ENCODE peak calls at places on chromosomes 5 and 9, in eight cellular contexts. Z is CD4-positive, CD25-positive, alpha-beta regulatory T cell; F is AG04450; E is stimulated activated CD8-positive, alpha-beta memory T cell treated with anti-CD3 and anti-CD28 coated beads, Interleukin-7, amount 100 ng/mL, for 4 hours; I is lung; V is NT2/D1; J is activated effector memory CD4-positive, alpha-beta T cell treated with Interleukin-2 at 50 U/mL for 16 hours; X is fibroblast of pulmonary artery. Y is an unnamed sample.

GRCh38 chr9:110745656-110746055 is 77.1 kb downstream of the MUSK start:
- DNase-seq in Z (no peak), F (no peak), E (no peak), I (no peak), V (no peak), J (no peak), X (no peak), Y (no peak)

GRCh38 chr9:126781717-126782388 is 23.0 kb upstream of the ZBTB43 start:
- DNase-seq in Z (peak; percentile 73), F (peak; percentile 39), E (peak; percentile 62), I (peak; percentile 86), V (peak; percentile 89), J (peak; percentile 72), X (peak; percentile 74), Y (peak; percentile 47)

GRCh38 chr5:57386958-57387357 is 95.7 kb downstream of the ACTBL2 start:
- DNase-seq in Z (no peak), F (no peak), E (no peak), I (no peak), V (no peak), J (no peak), X (peak; percentile 66), Y (no peak)

GRCh38 chr9:110767559-110768063 is 99.0 kb downstream of the MUSK start:
- DNase-seq in Z (no peak), F (peak; percentile 53), E (no peak), I (no peak), V (no peak), J (no peak), X (peak; percentile 96), Y (no peak)

GRCh38 chr5:112186401-112186990 is 232.6 kb downstream of the EPB41L4A start:
- DNase-seq in Z (peak; percentile 8), F (peak; percentile 10), E (no peak), I (no peak), V (no peak), J (no peak), X (peak; percentile 65), Y (no peak)

GRCh38 chr9:109110326-109111014 is 9.3 kb downstream of the TMEM245 start:
- DNase-seq in Z (peak; percentile 78), F (no peak), E (no peak), I (no peak), V (no peak), J (no peak), X (peak; percentile 72), Y (no peak)

GRCh38 chr5:32057157-32058096 is 116.7 kb downstream of the GOLPH3 start:
- DNase-seq in Z (no peak), F (no peak), E (no peak), I (no peak), V (no peak), J (no peak), X (peak; percentile 45), Y (no peak)

GRCh38 chr5:141430332-141431113 is at the start of gene PCDHGA12:
- DNase-seq in Z (no peak), F (no peak), E (no peak), I (no peak), V (no peak), J (no peak), X (peak; percentile 98), Y (no peak)

GRCh38 chr5:89293849-89294248 is 410.9 kb upstream of the MEF2C start:
- DNase-seq in Z (no peak), F (no peak), E (no peak), I (no peak), V (no peak), J (no peak), X (peak; percentile 63), Y (no peak)

GRCh38 chr9:134728801-134729495 is 87.3 kb downstream of the COL5A1 start:
- DNase-seq in Z (no peak), F (no peak), E (no peak), I (no peak), V (no peak), J (no peak), X (no peak), Y (no peak)

GRCh38 chr5:39373797-39374196 is 9.5 kb upstream of the C9 start:
- DNase-seq in Z (no peak), F (no peak), E (no peak), I (no peak), V (no peak), J (no peak), X (no peak), Y (no peak)

GRCh38 chr5:176864755-176865154 is 34.4 kb downstream of the HK3 start:
- DNase-seq in Z (no peak), F (no peak), E (no peak), I (no peak), V (no peak), J (no peak), X (no peak), Y (no peak)

GRCh38 chr5:124789104-124789605 is 42.7 kb upstream of the ZNF608 start:
- DNase-seq in Z (no peak), F (no peak), E (no peak), I (no peak), V (no peak), J (no peak), X (no peak), Y (no peak)

GRCh38 chr9:31100311-31100710 is 1284.1 kb upstream of the ACO1 start:
- DNase-seq in Z (no peak), F (no peak), E (no peak), I (no peak), V (no peak), J (no peak), X (no peak), Y (no peak)

GRCh38 chr9:129550199-129550839 is 70.6 kb downstream of the C9orf50 start:
- DNase-seq in Z (no peak), F (no peak), E (no peak), I (peak; percentile 69), V (no peak), J (no peak), X (peak; percentile 77), Y (no peak)

GRCh38 chr5:150661086-150661485 is at the start of gene MYOZ3:
- DNase-seq in Z (no peak), F (no peak), E (no peak), I (no peak), V (no peak), J (no peak), X (no peak), Y (no peak)

GRCh38 chr5:154189256-154189818 is 1.2 kb upstream of the GALNT10 start:
- DNase-seq in Z (no peak), F (no peak), E (no peak), I (no peak), V (no peak), J (no peak), X (no peak), Y (no peak)

GRCh38 chr9:85553475-85553874 is 188.3 kb downstream of the AGTPBP1 start:
- DNase-seq in Z (no peak), F (no peak), E (no peak), I (no peak), V (no peak), J (no peak), X (no peak), Y (no peak)

GRCh38 chr9:131959056-131959455 is 120.6 kb downstream of the MED27 start:
- DNase-seq in Z (no peak), F (no peak), E (no peak), I (no peak), V (no peak), J (no peak), X (no peak), Y (no peak)

GRCh38 chr9:1047605-1048235 is 2.4 kb upstream of the DMRT2 start:
- DNase-seq in Z (no peak), F (no peak), E (no peak), I (no peak), V (no peak), J (no peak), X (no peak), Y (no peak)

GRCh38 chr9:79490657-79491250 is 81.0 kb upstream of the TLE4 start:
- DNase-seq in Z (no peak), F (no peak), E (no peak), I (no peak), V (no peak), J (no peak), X (no peak), Y (no peak)

GRCh38 chr5:174533127-174533453 is 191.3 kb upstream of the MSX2 start:
- DNase-seq in Z (no peak), F (no peak), E (no peak), I (no peak), V (no peak), J (no peak), X (no peak), Y (no peak)